ENCODE peak calls at places on chromosomes 2 and 18, in ten cellular contexts. B is upper lobe of right lung; S is right cardiac atrium; W is fibroblast of lung; G is CD8-positive, alpha-beta T cell; O is kidney; P is A549; M is H9; J is GM12878; H is thoracic aorta. T is an unnamed sample. For H3K9me3 and H3K4me1, the result is how much of the 10 kb centered on the place peaks cover.

GRCh38 chr2:126370208-126370607 is 285.8 kb upstream of the GYPC start:
- DNase-seq in B (no peak), S (no peak), W (no peak), G (no peak), O (no peak), P (no peak), M (no peak), J (no peak), H (no peak), T (no peak)

GRCh38 chr2:228526687-228527086 is 345.2 kb upstream of the SPHKAP start:
- DNase-seq in B (no peak), S (no peak), W (no peak), G (no peak), O (no peak), P (no peak), M (no peak), J (no peak), H (no peak), T (no peak)

GRCh38 chr2:102895386-102895785 is 133.6 kb downstream of the TMEM182 start:
- DNase-seq in B (no peak), S (no peak), W (no peak), G (no peak), O (no peak), P (no peak), M (peak), J (no peak), H (no peak), T (no peak)

GRCh38 chr18:8835556-8835955 is 130.2 kb downstream of the MTCL1 start:
- DNase-seq in B (no peak), S (no peak), W (peak), G (no peak), O (no peak), P (no peak), M (no peak), J (no peak), H (no peak), T (peak)

GRCh38 chr18:6270791-6271216 is 143.9 kb downstream of the L3MBTL4 start:
- DNase-seq in B (no peak), S (no peak), W (no peak), G (no peak), O (no peak), P (no peak), M (no peak), J (peak), H (no peak), T (no peak)

GRCh38 chr2:48515588-48515987 is 14.4 kb upstream of the STON1 start:
- DNase-seq in B (no peak), S (no peak), W (no peak), G (no peak), O (no peak), P (no peak), M (no peak), J (no peak), H (no peak), T (no peak)

GRCh38 chr18:58139627-58140026 is 95.6 kb downstream of the NEDD4L start:
- DNase-seq in B (no peak), S (no peak), W (no peak), G (no peak), O (no peak), P (no peak), M (no peak), J (no peak), H (no peak), T (no peak)

GRCh38 chr2:65092791-65093190 is 36.6 kb downstream of the CEP68 start:
- DNase-seq in B (no peak), S (no peak), W (no peak), G (no peak), O (no peak), P (no peak), M (no peak), J (no peak), H (no peak), T (no peak)

GRCh38 chr2:234107861-234108260 is 57.4 kb downstream of the SPP2 start:
- DNase-seq in B (no peak), S (no peak), W (peak), G (no peak), O (no peak), P (no peak), M (no peak), J (no peak), H (no peak), T (no peak)

GRCh38 chr2:45669109-45669508 is 17.6 kb downstream of the PRKCE start:
- DNase-seq in B (no peak), S (no peak), W (peak), G (no peak), O (no peak), P (no peak), M (no peak), J (no peak), H (no peak), T (no peak)

DNA sequence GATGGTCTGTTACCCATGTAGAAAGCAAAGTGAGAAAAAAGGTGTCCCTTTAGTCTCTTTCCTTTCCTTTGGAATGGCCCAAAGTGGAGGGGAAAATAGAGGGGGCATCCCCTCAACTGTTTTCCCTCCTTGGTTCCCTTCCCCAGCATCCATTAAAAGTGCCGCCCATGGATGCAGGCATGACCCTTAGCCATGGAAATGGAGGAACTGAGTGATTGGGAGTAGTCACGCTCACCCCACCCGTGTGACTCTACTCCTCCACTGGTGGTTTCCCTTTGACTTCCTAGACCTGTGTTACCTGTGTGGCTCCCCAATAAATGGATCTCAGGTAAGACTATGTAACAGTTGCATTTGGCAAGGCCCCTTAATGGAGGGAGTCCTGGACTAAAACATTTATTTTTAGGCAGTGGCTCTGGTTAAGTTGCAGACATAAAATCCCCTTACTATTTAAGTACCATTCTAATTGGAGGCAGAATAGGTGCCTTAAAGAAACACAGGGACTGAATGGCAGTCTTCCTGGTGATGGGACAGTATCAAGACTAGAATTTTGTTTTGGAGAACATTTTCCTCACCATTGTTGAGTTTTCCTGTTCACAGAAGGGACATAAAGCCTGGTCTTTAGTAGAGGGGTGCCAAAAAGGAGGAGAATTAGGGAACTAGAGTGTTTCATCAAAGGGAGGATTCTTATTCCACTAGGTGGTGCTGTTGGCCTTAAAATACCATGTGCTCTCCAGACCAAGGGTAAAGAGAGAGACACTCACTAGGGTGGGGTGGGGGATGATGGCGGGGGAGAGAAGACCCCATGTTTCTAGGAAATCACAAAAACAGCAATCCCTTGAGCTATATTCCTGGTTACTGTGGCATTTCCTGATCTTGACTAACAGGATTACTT is 25.7 kb upstream of the PLA2R1 start:
- DNase-seq in B (no peak), S (no peak), W (no peak), G (no peak), O (no peak), P (peak), M (no peak), J (no peak), H (no peak), T (peak)
- H3K9me3 ChIP-seq in B (under half), S (under half), W (under half), G (under half), O (under half), P (under half), M (under half), J (under half), H (half or more), T (under half)

DNA sequence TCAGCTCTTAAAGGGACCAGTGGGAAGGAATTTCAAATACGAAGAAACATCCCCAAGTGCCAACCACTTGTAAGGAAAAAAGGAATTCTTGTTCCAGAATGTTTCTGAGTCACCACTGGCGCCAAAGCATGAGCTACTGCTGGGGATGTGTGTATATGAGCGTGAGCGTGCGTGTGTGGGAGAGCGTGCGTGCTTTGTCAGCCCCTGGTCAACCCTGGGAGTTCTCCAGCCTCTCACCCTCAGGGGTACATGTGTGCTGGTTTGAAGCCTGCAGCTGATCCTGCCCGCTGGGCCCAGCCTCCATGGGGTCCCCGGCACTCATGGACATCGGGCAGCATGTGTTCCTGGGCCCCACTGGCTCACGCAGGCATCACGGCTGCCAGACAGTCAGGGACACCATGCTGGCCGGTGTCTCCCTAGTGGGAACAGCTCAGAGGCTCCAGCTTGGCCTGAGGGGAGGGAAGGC is 17.1 kb downstream of the HS6ST1 start:
- DNase-seq in B (no peak), S (peak), W (peak), G (no peak), O (peak), P (no peak), M (no peak), J (no peak), H (peak), T (no peak)
- H3K4me1 ChIP-seq in B (under half), S (under half), W (under half), G (under half), O (under half), P (under half), M (under half), J (under half), H (under half), T (under half)

GRCh38 chr2:159753797-159754196 is 41.5 kb downstream of the MARCHF7 start:
- DNase-seq in B (no peak), S (no peak), W (no peak), G (no peak), O (no peak), P (no peak), M (no peak), J (no peak), H (no peak), T (no peak)
- H3K27ac ChIP-seq in B (no peak), S (no peak), W (no peak), G (no peak), O (no peak), P (no peak), M (no peak), J (no peak), H (no peak), T (no peak)

GRCh38 chr18:73218293-73218692 is 350.5 kb upstream of the NETO1 start:
- DNase-seq in B (no peak), S (no peak), W (no peak), G (no peak), O (no peak), P (no peak), M (no peak), J (no peak), H (no peak), T (no peak)
- H3K9me3 ChIP-seq in B (under half), S (under half), W (under half), G (under half), O (under half), P (half or more), M (under half), J (under half), H (under half), T (under half)

DNA sequence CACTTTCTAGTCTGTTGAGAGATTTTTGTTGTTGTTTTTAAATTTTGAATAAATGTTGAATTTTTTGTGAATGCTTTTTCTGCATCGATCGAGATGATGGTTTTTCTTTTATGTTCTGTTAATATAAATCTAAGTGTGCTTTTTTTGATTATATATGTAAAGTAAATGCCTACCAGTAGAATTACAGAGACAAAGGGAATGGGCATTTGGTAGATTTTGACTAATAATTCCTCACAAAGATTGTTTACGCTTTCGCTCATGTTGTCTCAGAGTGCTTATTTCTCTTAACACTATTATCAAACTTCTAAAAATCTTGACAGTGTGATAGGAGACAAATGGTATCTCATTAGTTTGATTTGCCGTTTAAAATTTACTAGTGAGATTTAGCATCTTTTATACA is 3.7 kb downstream of the MYO3B start:
- DNase-seq in B (no peak), S (no peak), W (no peak), G (no peak), O (no peak), P (no peak), M (no peak), J (no peak), H (no peak), T (no peak)
- H3K4me1 ChIP-seq in B (under half), S (under half), W (under half), G (under half), O (under half), P (under half), M (under half), J (under half), H (under half), T (under half)

DNA sequence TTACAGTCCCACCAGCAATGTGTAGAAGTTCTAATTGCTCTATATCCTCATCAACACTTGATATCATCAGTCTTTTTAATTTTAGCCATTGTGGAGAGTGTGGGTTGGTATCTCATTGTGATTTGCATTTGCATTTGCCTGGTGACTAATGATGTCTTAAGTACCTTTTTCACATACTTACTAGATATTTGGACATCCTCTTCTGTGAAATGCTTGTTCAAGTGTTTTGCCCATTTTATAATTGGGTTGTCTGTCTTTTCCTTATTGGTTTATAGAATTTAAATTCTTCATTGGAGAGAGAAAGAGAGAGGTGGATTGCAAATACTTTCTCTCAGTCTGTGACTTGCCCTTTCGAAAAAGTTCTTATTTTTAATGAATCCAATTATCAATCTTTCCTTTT is 14.0 kb upstream of the PPP1CB start:
- DNase-seq in B (no peak), S (no peak), W (no peak), G (no peak), O (no peak), P (no peak), M (no peak), J (no peak), H (no peak), T (no peak)
- H3K27ac ChIP-seq in B (no peak), S (no peak), W (no peak), G (no peak), O (no peak), P (no peak), M (no peak), J (no peak), H (no peak), T (no peak)

GRCh38 chr2:100675855-100676254 is 113.1 kb downstream of the PDCL3 start:
- DNase-seq in B (no peak), S (no peak), W (no peak), G (no peak), O (no peak), P (no peak), M (no peak), J (no peak), H (no peak), T (no peak)

GRCh38 chr2:100675373-100675772 is 112.6 kb downstream of the PDCL3 start:
- DNase-seq in B (no peak), S (no peak), W (no peak), G (no peak), O (no peak), P (no peak), M (no peak), J (no peak), H (no peak), T (no peak)

GRCh38 chr2:100673691-100674485 is 111.1 kb downstream of the PDCL3 start:
- DNase-seq in B (no peak), S (no peak), W (no peak), G (no peak), O (no peak), P (no peak), M (no peak), J (no peak), H (no peak), T (no peak)

GRCh38 chr2:100673115-100673514 is 110.3 kb downstream of the PDCL3 start:
- DNase-seq in B (no peak), S (no peak), W (no peak), G (no peak), O (no peak), P (no peak), M (no peak), J (no peak), H (no peak), T (no peak)

GRCh38 chr2:100674671-100675070 is 111.9 kb downstream of the PDCL3 start:
- DNase-seq in B (no peak), S (no peak), W (no peak), G (no peak), O (no peak), P (no peak), M (no peak), J (no peak), H (no peak), T (no peak)
- H3K9me3 ChIP-seq in B (under half), S (under half), W (under half), G (under half), O (under half), P (under half), M (under half), J (under half), H (under half), T (under half)

GRCh38 chr2:210222607-210223006 is 2.6 kb downstream of the ACADL start:
- DNase-seq in B (no peak), S (no peak), W (no peak), G (no peak), O (no peak), P (no peak), M (no peak), J (no peak), H (no peak), T (no peak)
- H3K4me1 ChIP-seq in B (under half), S (under half), W (under half), G (under half), O (under half), P (under half), M (under half), J (under half), H (under half), T (under half)